ENCODE peak calls at places on chromosome 12, in five cellular contexts. One of them, this sample, is unnamed.

GRCh38 chr12:45299132-45299692 is 83.3 kb downstream of the ANO6 start:
- DNase-seq in stimulated activated CD4-positive, alpha-beta T cell treated with anti-CD3 and anti-CD28 coated beads, Interleukin-15, amount 100 ng/mL, for 1 hour: no peak
- DNase-seq in GM23248: peak; percentile 85
- DNase-seq in RCC 7860: no peak
- DNase-seq in stimulated activated CD8-positive, alpha-beta memory T cell treated with anti-CD3 and anti-CD28 coated beads, Interleukin-7, amount 100 ng/mL, for 48 hours: no peak
- DNase-seq in this sample: no peak

GRCh38 chr12:124491856-124492420 is 75.5 kb downstream of the NCOR2 start:
- DNase-seq in RCC 7860: no peak
- DNase-seq in stimulated activated CD4-positive, alpha-beta T cell treated with anti-CD3 and anti-CD28 coated beads, Interleukin-15, amount 100 ng/mL, for 1 hour: no peak
- DNase-seq in GM23248: no peak
- DNase-seq in stimulated activated CD8-positive, alpha-beta memory T cell treated with anti-CD3 and anti-CD28 coated beads, Interleukin-7, amount 100 ng/mL, for 48 hours: no peak
- DNase-seq in this sample: no peak

GRCh38 chr12:67047634-67048033 is 221.5 kb upstream of the CAND1 start:
- DNase-seq in RCC 7860: no peak
- DNase-seq in stimulated activated CD8-positive, alpha-beta memory T cell treated with anti-CD3 and anti-CD28 coated beads, Interleukin-7, amount 100 ng/mL, for 48 hours: no peak
- DNase-seq in GM23248: no peak
- DNase-seq in stimulated activated CD4-positive, alpha-beta T cell treated with anti-CD3 and anti-CD28 coated beads, Interleukin-15, amount 100 ng/mL, for 1 hour: no peak
- DNase-seq in this sample: no peak

GRCh38 chr12:28601659-28602058 is 411.4 kb downstream of the CCDC91 start:
- DNase-seq in RCC 7860: no peak
- DNase-seq in stimulated activated CD4-positive, alpha-beta T cell treated with anti-CD3 and anti-CD28 coated beads, Interleukin-15, amount 100 ng/mL, for 1 hour: no peak
- DNase-seq in GM23248: no peak
- DNase-seq in stimulated activated CD8-positive, alpha-beta memory T cell treated with anti-CD3 and anti-CD28 coated beads, Interleukin-7, amount 100 ng/mL, for 48 hours: no peak
- DNase-seq in this sample: no peak

GRCh38 chr12:22256634-22257033 is 77.9 kb downstream of the ST8SIA1 start:
- DNase-seq in GM23248: no peak
- DNase-seq in RCC 7860: no peak
- DNase-seq in stimulated activated CD8-positive, alpha-beta memory T cell treated with anti-CD3 and anti-CD28 coated beads, Interleukin-7, amount 100 ng/mL, for 48 hours: no peak
- DNase-seq in stimulated activated CD4-positive, alpha-beta T cell treated with anti-CD3 and anti-CD28 coated beads, Interleukin-15, amount 100 ng/mL, for 1 hour: no peak
- DNase-seq in this sample: no peak

GRCh38 chr12:94550964-94551363 is 91.3 kb upstream of the CEP83 start:
- DNase-seq in stimulated activated CD8-positive, alpha-beta memory T cell treated with anti-CD3 and anti-CD28 coated beads, Interleukin-7, amount 100 ng/mL, for 48 hours: no peak
- DNase-seq in GM23248: peak; percentile 2
- DNase-seq in RCC 7860: no peak
- DNase-seq in stimulated activated CD4-positive, alpha-beta T cell treated with anti-CD3 and anti-CD28 coated beads, Interleukin-15, amount 100 ng/mL, for 1 hour: no peak
- DNase-seq in this sample: no peak

GRCh38 chr12:45725631-45726593 is 3.6 kb upstream of the ARID2 start:
- DNase-seq in stimulated activated CD4-positive, alpha-beta T cell treated with anti-CD3 and anti-CD28 coated beads, Interleukin-15, amount 100 ng/mL, for 1 hour: no peak
- DNase-seq in stimulated activated CD8-positive, alpha-beta memory T cell treated with anti-CD3 and anti-CD28 coated beads, Interleukin-7, amount 100 ng/mL, for 48 hours: no peak
- DNase-seq in RCC 7860: peak; percentile 20
- DNase-seq in GM23248: peak; percentile 66
- DNase-seq in this sample: peak; percentile 82

GRCh38 chr12:47686645-47687240 is 19.1 kb downstream of the RPAP3 start:
- DNase-seq in GM23248: peak; percentile 73
- DNase-seq in stimulated activated CD4-positive, alpha-beta T cell treated with anti-CD3 and anti-CD28 coated beads, Interleukin-15, amount 100 ng/mL, for 1 hour: no peak
- DNase-seq in RCC 7860: peak; percentile 30
- DNase-seq in stimulated activated CD8-positive, alpha-beta memory T cell treated with anti-CD3 and anti-CD28 coated beads, Interleukin-7, amount 100 ng/mL, for 48 hours: no peak
- DNase-seq in this sample: peak; percentile 73

GRCh38 chr12:49279706-49280159 is 14.9 kb downstream of the TUBA1C start:
- DNase-seq in RCC 7860: no peak
- DNase-seq in stimulated activated CD4-positive, alpha-beta T cell treated with anti-CD3 and anti-CD28 coated beads, Interleukin-15, amount 100 ng/mL, for 1 hour: no peak
- DNase-seq in GM23248: no peak
- DNase-seq in stimulated activated CD8-positive, alpha-beta memory T cell treated with anti-CD3 and anti-CD28 coated beads, Interleukin-7, amount 100 ng/mL, for 48 hours: no peak
- DNase-seq in this sample: no peak

GRCh38 chr12:50986961-50987737 is 34.8 kb downstream of the HIGD1C start:
- DNase-seq in stimulated activated CD4-positive, alpha-beta T cell treated with anti-CD3 and anti-CD28 coated beads, Interleukin-15, amount 100 ng/mL, for 1 hour: no peak
- DNase-seq in stimulated activated CD8-positive, alpha-beta memory T cell treated with anti-CD3 and anti-CD28 coated beads, Interleukin-7, amount 100 ng/mL, for 48 hours: no peak
- DNase-seq in RCC 7860: no peak
- DNase-seq in GM23248: peak; percentile 75
- DNase-seq in this sample: peak; percentile 80

GRCh38 chr12:114403690-114404450 is 2.1 kb downstream of the TBX5 start:
- DNase-seq in stimulated activated CD8-positive, alpha-beta memory T cell treated with anti-CD3 and anti-CD28 coated beads, Interleukin-7, amount 100 ng/mL, for 48 hours: no peak
- DNase-seq in GM23248: peak; percentile 82
- DNase-seq in stimulated activated CD4-positive, alpha-beta T cell treated with anti-CD3 and anti-CD28 coated beads, Interleukin-15, amount 100 ng/mL, for 1 hour: no peak
- DNase-seq in RCC 7860: no peak
- DNase-seq in this sample: no peak

GRCh38 chr12:32273712-32274111 is 125.6 kb upstream of the FGD4 start:
- DNase-seq in GM23248: no peak
- DNase-seq in stimulated activated CD4-positive, alpha-beta T cell treated with anti-CD3 and anti-CD28 coated beads, Interleukin-15, amount 100 ng/mL, for 1 hour: peak; percentile 13
- DNase-seq in stimulated activated CD8-positive, alpha-beta memory T cell treated with anti-CD3 and anti-CD28 coated beads, Interleukin-7, amount 100 ng/mL, for 48 hours: peak; percentile 5
- DNase-seq in RCC 7860: no peak
- DNase-seq in this sample: no peak

GRCh38 chr12:124284368-124284767 is 10.5 kb upstream of the RFLNA start:
- DNase-seq in GM23248: no peak
- DNase-seq in stimulated activated CD8-positive, alpha-beta memory T cell treated with anti-CD3 and anti-CD28 coated beads, Interleukin-7, amount 100 ng/mL, for 48 hours: no peak
- DNase-seq in stimulated activated CD4-positive, alpha-beta T cell treated with anti-CD3 and anti-CD28 coated beads, Interleukin-15, amount 100 ng/mL, for 1 hour: no peak
- DNase-seq in RCC 7860: no peak
- DNase-seq in this sample: no peak

GRCh38 chr12:97394657-97395056 is 67.9 kb upstream of the RMST start:
- DNase-seq in RCC 7860: no peak
- DNase-seq in stimulated activated CD4-positive, alpha-beta T cell treated with anti-CD3 and anti-CD28 coated beads, Interleukin-15, amount 100 ng/mL, for 1 hour: no peak
- DNase-seq in stimulated activated CD8-positive, alpha-beta memory T cell treated with anti-CD3 and anti-CD28 coated beads, Interleukin-7, amount 100 ng/mL, for 48 hours: no peak
- DNase-seq in GM23248: no peak
- DNase-seq in this sample: no peak

GRCh38 chr12:78636253-78636855 is 228.2 kb upstream of the SYT1 start:
- DNase-seq in GM23248: peak; percentile 2
- DNase-seq in stimulated activated CD4-positive, alpha-beta T cell treated with anti-CD3 and anti-CD28 coated beads, Interleukin-15, amount 100 ng/mL, for 1 hour: no peak
- DNase-seq in stimulated activated CD8-positive, alpha-beta memory T cell treated with anti-CD3 and anti-CD28 coated beads, Interleukin-7, amount 100 ng/mL, for 48 hours: no peak
- DNase-seq in RCC 7860: no peak
- DNase-seq in this sample: no peak

GRCh38 chr12:97745406-97746101 is 282.9 kb downstream of the RMST start:
- DNase-seq in stimulated activated CD8-positive, alpha-beta memory T cell treated with anti-CD3 and anti-CD28 coated beads, Interleukin-7, amount 100 ng/mL, for 48 hours: no peak
- DNase-seq in GM23248: no peak
- DNase-seq in RCC 7860: peak; percentile 47
- DNase-seq in stimulated activated CD4-positive, alpha-beta T cell treated with anti-CD3 and anti-CD28 coated beads, Interleukin-15, amount 100 ng/mL, for 1 hour: no peak
- DNase-seq in this sample: no peak

GRCh38 chr12:9707864-9708808 is 24.8 kb downstream of the CLECL1 start:
- DNase-seq in stimulated activated CD8-positive, alpha-beta memory T cell treated with anti-CD3 and anti-CD28 coated beads, Interleukin-7, amount 100 ng/mL, for 48 hours: no peak
- DNase-seq in stimulated activated CD4-positive, alpha-beta T cell treated with anti-CD3 and anti-CD28 coated beads, Interleukin-15, amount 100 ng/mL, for 1 hour: peak; percentile 35
- DNase-seq in GM23248: peak; percentile 69
- DNase-seq in RCC 7860: peak; percentile 13
- DNase-seq in this sample: peak; percentile 73

GRCh38 chr12:95532851-95533250 is 18.4 kb downstream of the USP44 start:
- DNase-seq in RCC 7860: no peak
- DNase-seq in stimulated activated CD8-positive, alpha-beta memory T cell treated with anti-CD3 and anti-CD28 coated beads, Interleukin-7, amount 100 ng/mL, for 48 hours: no peak
- DNase-seq in stimulated activated CD4-positive, alpha-beta T cell treated with anti-CD3 and anti-CD28 coated beads, Interleukin-15, amount 100 ng/mL, for 1 hour: no peak
- DNase-seq in GM23248: peak; percentile 81
- DNase-seq in this sample: no peak

GRCh38 chr12:55974308-55974724 is 438 bp downstream of the RAB5B start:
- DNase-seq in GM23248: peak; percentile 73
- DNase-seq in stimulated activated CD4-positive, alpha-beta T cell treated with anti-CD3 and anti-CD28 coated beads, Interleukin-15, amount 100 ng/mL, for 1 hour: no peak
- DNase-seq in stimulated activated CD8-positive, alpha-beta memory T cell treated with anti-CD3 and anti-CD28 coated beads, Interleukin-7, amount 100 ng/mL, for 48 hours: no peak
- DNase-seq in RCC 7860: no peak
- DNase-seq in this sample: peak; percentile 54

GRCh38 chr12:119014368-119014767 is 33.0 kb downstream of the SRRM4 start:
- DNase-seq in GM23248: no peak
- DNase-seq in stimulated activated CD8-positive, alpha-beta memory T cell treated with anti-CD3 and anti-CD28 coated beads, Interleukin-7, amount 100 ng/mL, for 48 hours: no peak
- DNase-seq in stimulated activated CD4-positive, alpha-beta T cell treated with anti-CD3 and anti-CD28 coated beads, Interleukin-15, amount 100 ng/mL, for 1 hour: no peak
- DNase-seq in RCC 7860: no peak
- DNase-seq in this sample: no peak

GRCh38 chr12:116319316-116319715 is 41.8 kb upstream of the MED13L start:
- DNase-seq in stimulated activated CD8-positive, alpha-beta memory T cell treated with anti-CD3 and anti-CD28 coated beads, Interleukin-7, amount 100 ng/mL, for 48 hours: no peak
- DNase-seq in GM23248: no peak
- DNase-seq in stimulated activated CD4-positive, alpha-beta T cell treated with anti-CD3 and anti-CD28 coated beads, Interleukin-15, amount 100 ng/mL, for 1 hour: no peak
- DNase-seq in RCC 7860: no peak
- DNase-seq in this sample: no peak

GRCh38 chr12:95701722-95702418 is 88.7 kb downstream of the NTN4 start:
- DNase-seq in GM23248: no peak
- DNase-seq in RCC 7860: no peak
- DNase-seq in stimulated activated CD8-positive, alpha-beta memory T cell treated with anti-CD3 and anti-CD28 coated beads, Interleukin-7, amount 100 ng/mL, for 48 hours: no peak
- DNase-seq in stimulated activated CD4-positive, alpha-beta T cell treated with anti-CD3 and anti-CD28 coated beads, Interleukin-15, amount 100 ng/mL, for 1 hour: no peak
- DNase-seq in this sample: no peak

GRCh38 chr12:27296674-27297073 is 36.0 kb upstream of the BMAL2 start:
- DNase-seq in RCC 7860: no peak
- DNase-seq in stimulated activated CD4-positive, alpha-beta T cell treated with anti-CD3 and anti-CD28 coated beads, Interleukin-15, amount 100 ng/mL, for 1 hour: no peak
- DNase-seq in GM23248: no peak
- DNase-seq in stimulated activated CD8-positive, alpha-beta memory T cell treated with anti-CD3 and anti-CD28 coated beads, Interleukin-7, amount 100 ng/mL, for 48 hours: no peak
- DNase-seq in this sample: no peak

GRCh38 chr12:119781804-119782203 is 95.3 kb downstream of the CIT start:
- DNase-seq in stimulated activated CD4-positive, alpha-beta T cell treated with anti-CD3 and anti-CD28 coated beads, Interleukin-15, amount 100 ng/mL, for 1 hour: no peak
- DNase-seq in stimulated activated CD8-positive, alpha-beta memory T cell treated with anti-CD3 and anti-CD28 coated beads, Interleukin-7, amount 100 ng/mL, for 48 hours: no peak
- DNase-seq in RCC 7860: no peak
- DNase-seq in GM23248: no peak
- DNase-seq in this sample: no peak

This sample was measured in Ammon's horn.